ENCODE peak calls at places on chromosomes 16 and 17, in five cellular contexts. H is testis, L is body of pancreas, W is tibial nerve, F is upper lobe of right lung. R is an unnamed sample. For H3K27me3 and H3K4me1, the result is how much of the 10 kb centered on the place peaks cover.

GRCh38 chr17:83067718-83068261 is 11.6 kb upstream of the METRNL start:
- DNase-seq in H (no peak), L (no peak), W (no peak), F (peak), R (no peak)

GRCh38 chr17:67063146-67063545 is 18.8 kb downstream of the CACNG1 start:
- DNase-seq in H (no peak), L (no peak), W (no peak), F (no peak), R (no peak)

GRCh38 chr16:88618956-88619667 is 19.3 kb upstream of the IL17C start:
- DNase-seq in H (no peak), L (no peak), W (no peak), F (no peak), R (no peak)

GRCh38 chr16:50771366-50771765 is 29.5 kb downstream of the CYLD start:
- DNase-seq in H (no peak), L (no peak), W (no peak), F (no peak), R (no peak)

GRCh38 chr16:46743232-46743719 is 4.9 kb downstream of the MYLK3 start:
- DNase-seq in H (peak), L (no peak), W (no peak), F (peak), R (no peak)

GRCh38 chr16:552171-552570 is 8.0 kb upstream of the PRR35 start:
- DNase-seq in H (no peak), L (no peak), W (no peak), F (no peak), R (no peak)

GRCh38 chr17:14866266-14866665 is 398.9 kb downstream of the PMP22 start:
- DNase-seq in H (no peak), L (no peak), W (no peak), F (no peak), R (no peak)

GRCh38 chr16:85564277-85565051 is 48.7 kb upstream of the GSE1 start:
- DNase-seq in H (no peak), L (peak), W (no peak), F (peak), R (peak)

GRCh38 chr17:44308865-44309264 is 464 bp downstream of the RUNDC3A start:
- DNase-seq in H (no peak), L (no peak), W (no peak), F (no peak), R (no peak)

GRCh38 chr16:23013484-23013883 is 135.8 kb downstream of the USP31 start:
- DNase-seq in H (no peak), L (no peak), W (no peak), F (no peak), R (no peak)

GRCh38 chr16:63998-64913 is 8.2 kb downstream of the RHBDF1 start:
- DNase-seq in H (no peak), L (no peak), W (no peak), F (no peak), R (no peak)

GRCh38 chr17:40303009-40303657 is 5.8 kb upstream of the RARA start:
- DNase-seq in H (peak), L (peak), W (no peak), F (no peak), R (peak)

GRCh38 chr16:69754143-69754468 is 620 bp downstream of the NOB1 start:
- DNase-seq in H (no peak), L (no peak), W (no peak), F (no peak), R (no peak)

GRCh38 chr16:88354229-88355092 is 28.3 kb upstream of the ZNF469 start:
- DNase-seq in H (no peak), L (no peak), W (no peak), F (no peak), R (no peak)

GRCh38 chr17:80104956-80105375 is 3.6 kb downstream of the GAA start:
- DNase-seq in H (no peak), L (no peak), W (no peak), F (peak), R (no peak)

GRCh38 chr16:65698943-65699342 is 577.1 kb upstream of the CDH11 start:
- DNase-seq in H (peak), L (no peak), W (no peak), F (no peak), R (no peak)

GRCh38 chr17:81371910-81372760 is 23.1 kb upstream of the BAHCC1 start:
- DNase-seq in H (peak), L (no peak), W (no peak), F (no peak), R (no peak)

GRCh38 chr16:27387724-27388123 is 14.2 kb upstream of the IL21R start:
- DNase-seq in H (no peak), L (no peak), W (no peak), F (no peak), R (no peak)

GRCh38 chr17:72710185-72710584 is 382.3 kb downstream of the SLC39A11 start:
- DNase-seq in H (no peak), L (no peak), W (no peak), F (no peak), R (no peak)

GRCh38 chr17:61403846-61404701 is 4.4 kb downstream of the TBX2 start:
- DNase-seq in H (no peak), L (no peak), W (peak), F (peak), R (no peak)

GRCh38 chr16:58509256-58510096 is 5.8 kb upstream of the SETD6 start:
- DNase-seq in H (no peak), L (peak), W (no peak), F (peak), R (no peak)

GRCh38 chr17:15971108-15971507 is 26.2 kb downstream of the ADORA2B start:
- DNase-seq in H (no peak), L (no peak), W (no peak), F (no peak), R (no peak)

GRCh38 chr16:56679813-56680212 is 2.5 kb upstream of the MT1X start:
- DNase-seq in H (no peak), L (peak), W (no peak), F (no peak), R (no peak)

GRCh38 chr17:8976638-8977037 is 11.1 kb upstream of the PIK3R5 start:
- DNase-seq in H (no peak), L (no peak), W (no peak), F (no peak), R (no peak)

GRCh38 chr17:74521701-74522201 is 9.5 kb downstream of the CD300LB start:
- DNase-seq in H (no peak), L (no peak), W (no peak), F (no peak), R (no peak)

DNA sequence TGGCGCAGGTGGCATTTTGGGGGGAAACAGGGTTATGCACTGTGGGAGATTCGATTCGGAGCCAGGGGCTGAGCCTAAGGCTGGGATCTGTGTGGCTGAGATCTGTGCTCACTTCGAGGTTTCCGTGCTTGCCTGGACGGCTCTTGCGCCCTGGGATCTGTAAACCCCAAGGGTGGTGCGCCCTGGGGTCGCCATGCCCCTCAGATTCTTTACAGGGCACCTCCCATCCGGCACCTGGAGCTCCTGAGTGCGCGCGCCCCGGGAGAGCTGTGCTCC is 377 bp downstream of the SLC13A5 start:
- DNase-seq in H (no peak), L (no peak), W (no peak), F (no peak), R (no peak)
- H3K4me3 ChIP-seq in H (no peak), L (no peak), W (no peak), F (no peak), R (no peak)

GRCh38 chr17:47252209-47252608 is 1.4 kb upstream of the ITGB3 start:
- DNase-seq in H (no peak), L (no peak), W (no peak), F (no peak), R (no peak)
- H3K27me3 ChIP-seq in H (under half), L (under half), W (under half), F (under half), R (under half)

GRCh38 chr17:38732376-38733314 is 2.5 kb downstream of the CISD3 start:
- DNase-seq in H (peak), L (peak), W (no peak), F (no peak), R (no peak)

GRCh38 chr17:38729886-38730525 is at the start of gene CISD3:
- DNase-seq in H (peak), L (peak), W (peak), F (peak), R (peak)

GRCh38 chr17:38731526-38732294 is 1.6 kb downstream of the CISD3 start:
- DNase-seq in H (no peak), L (no peak), W (no peak), F (no peak), R (no peak)

GRCh38 chr17:38729368-38729885 is 714 bp upstream of the CISD3 start:
- DNase-seq in H (no peak), L (no peak), W (no peak), F (no peak), R (no peak)

DNA sequence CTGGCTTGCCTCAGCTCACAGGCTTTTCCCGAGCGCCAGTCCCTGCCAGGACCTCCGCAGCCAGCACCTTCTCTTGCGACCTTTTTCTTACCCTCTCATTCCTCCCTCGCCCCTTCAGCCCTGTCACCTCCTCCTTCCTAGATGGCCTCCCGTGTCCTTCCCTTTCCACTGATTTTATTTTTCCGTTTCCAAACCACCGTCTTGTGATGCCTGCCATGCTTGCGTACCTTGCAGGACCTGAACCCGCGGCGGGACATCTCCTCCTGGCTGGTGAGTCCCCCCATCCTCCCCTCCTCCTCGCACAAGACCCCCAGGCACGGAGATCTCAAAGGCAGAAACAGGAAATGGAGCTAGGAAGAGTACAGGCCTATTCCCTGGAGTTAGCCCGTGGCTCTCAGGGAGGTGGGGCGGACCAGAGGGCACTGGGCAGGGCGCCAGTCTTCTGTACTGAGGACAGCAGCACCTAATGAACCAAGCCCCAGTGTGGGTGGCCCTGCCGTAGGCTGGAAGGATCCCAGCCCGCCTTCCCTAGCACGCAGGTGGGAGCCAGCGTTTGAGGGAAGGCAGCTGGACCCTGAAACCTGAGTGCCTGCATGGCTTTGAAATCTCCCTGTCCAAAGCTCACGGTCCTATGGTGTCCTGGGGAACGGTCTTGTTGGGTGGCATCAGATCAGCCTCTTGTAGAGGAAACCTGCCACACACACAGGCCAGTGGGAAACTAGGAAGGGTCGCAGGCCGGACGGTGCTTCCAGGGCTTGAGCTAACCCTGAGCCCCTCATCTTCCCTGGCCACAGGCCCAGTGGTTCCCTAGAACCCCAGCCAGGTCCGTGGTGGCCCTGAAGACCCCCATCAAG is 612 bp downstream of the CISD3 start:
- DNase-seq in H (peak), L (peak), W (peak), F (peak), R (no peak)
- H3K4me1 ChIP-seq in H (half or more), L (half or more), W (half or more), F (under half), R (half or more)

DNA sequence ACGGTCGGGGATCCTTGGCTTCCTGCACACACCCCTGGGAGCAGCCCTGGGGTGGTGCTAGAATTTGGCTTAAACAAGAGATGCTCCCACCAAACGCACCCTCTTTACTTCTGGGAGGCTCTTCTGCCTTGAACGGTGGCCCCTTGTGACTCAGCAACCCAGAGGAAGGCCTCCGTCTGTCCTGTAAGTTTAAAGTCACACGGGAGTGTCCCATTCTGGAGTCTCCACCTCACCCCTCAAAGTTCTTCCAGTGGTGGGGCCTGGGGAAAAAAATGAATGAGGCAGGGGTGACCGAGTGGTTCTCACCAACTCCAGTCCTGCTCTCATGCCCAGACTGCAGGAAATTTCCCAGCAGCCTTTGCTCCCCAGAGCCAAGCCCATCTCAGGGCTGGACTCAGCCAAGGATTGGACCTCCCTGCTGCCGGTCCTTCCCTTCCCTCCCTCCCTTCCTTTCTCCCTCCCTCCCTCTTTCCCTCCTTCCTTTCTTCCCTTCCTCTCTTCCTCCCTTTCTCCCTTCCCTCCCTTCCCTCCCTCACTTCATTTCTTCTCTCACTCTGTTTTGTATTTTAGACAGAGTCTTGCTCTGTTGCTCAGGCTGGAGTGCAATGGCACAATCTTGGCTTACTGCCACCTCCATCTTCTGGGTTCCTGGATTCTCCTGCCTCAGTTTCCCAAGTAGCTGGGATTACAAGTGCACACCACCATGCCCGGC is 11.4 kb downstream of the ITGAD start:
- DNase-seq in H (peak), L (no peak), W (no peak), F (no peak), R (no peak)
- H3K4me3 ChIP-seq in H (no peak), L (no peak), W (no peak), F (no peak), R (no peak)

GRCh38 chr17:17708816-17709215 is 27.6 kb downstream of the RAI1 start:
- DNase-seq in H (no peak), L (no peak), W (no peak), F (no peak), R (no peak)
- H3K27me3 ChIP-seq in H (under half), L (under half), W (under half), F (under half), R (under half)